ENCODE peak calls at places on chromosomes 5 and 9, in seven cellular contexts. F is K562, Y is GM12878, N is GM12892, T is HepG2, K is SK-N-SH, A is H1. E is an unnamed sample.

GRCh38 chr5:174581483-174581882 is 142.9 kb upstream of the MSX2 start:
- DNase-seq in K (peak; percentile 29), T (peak; percentile 9), F (peak; percentile 28), Y (no peak), N (no peak), A (no peak), E (no peak)

GRCh38 chr9:127783111-127783621 is 2.7 kb upstream of the CDK9 start:
- DNase-seq in K (no peak), N (peak; percentile 56), A (no peak), F (no peak), T (no peak), Y (peak; percentile 73), E (no peak)

GRCh38 chr9:114909657-114910056 is 20.7 kb downstream of the TNFSF8 start:
- DNase-seq in Y (no peak), N (no peak), T (no peak), F (no peak), K (no peak), A (no peak), E (no peak)

GRCh38 chr5:178535299-178536175 is 54.7 kb downstream of the COL23A1 start:
- DNase-seq in A (no peak), T (no peak), K (no peak), N (no peak), F (peak; percentile 25), Y (no peak), E (no peak)

GRCh38 chr5:13957032-13957645 is 12.7 kb upstream of the DNAH5 start:
- DNase-seq in A (no peak), F (peak; percentile 27), Y (no peak), K (peak; percentile 49), N (no peak), T (peak; percentile 54), E (no peak)

GRCh38 chr9:114805670-114806551 is at the start of gene TNFSF15:
- DNase-seq in N (peak; percentile 7), Y (peak; percentile 43), F (no peak), T (peak; percentile 49), K (no peak), A (peak; percentile 15), E (peak; percentile 7)

GRCh38 chr5:141843156-141843927 is 34.9 kb downstream of the PCDH1 start:
- DNase-seq in A (no peak), T (no peak), K (no peak), N (no peak), F (no peak), Y (no peak), E (no peak)

GRCh38 chr5:118519466-118519865 is 468.9 kb downstream of the DTWD2 start:
- DNase-seq in N (no peak), T (no peak), Y (no peak), A (no peak), K (no peak), F (no peak), E (no peak)

GRCh38 chr5:161548472-161549094 is 2.1 kb upstream of the GABRB2 start:
- DNase-seq in F (no peak), A (no peak), N (no peak), Y (no peak), T (no peak), K (peak; percentile 14), E (no peak)

GRCh38 chr5:161545701-161546462 is 643 bp downstream of the GABRB2 start:
- DNase-seq in F (no peak), A (no peak), Y (no peak), N (no peak), K (no peak), T (no peak), E (no peak)

GRCh38 chr5:161544350-161544765 is 2.2 kb downstream of the GABRB2 start:
- DNase-seq in Y (no peak), A (no peak), T (peak; percentile 30), N (no peak), K (peak; percentile 61), F (peak; percentile 44), E (no peak)

GRCh38 chr5:161547573-161548471 is 1.3 kb upstream of the GABRB2 start:
- DNase-seq in T (no peak), F (no peak), N (peak; percentile 36), A (no peak), K (peak; percentile 44), Y (no peak), E (no peak)

DNA sequence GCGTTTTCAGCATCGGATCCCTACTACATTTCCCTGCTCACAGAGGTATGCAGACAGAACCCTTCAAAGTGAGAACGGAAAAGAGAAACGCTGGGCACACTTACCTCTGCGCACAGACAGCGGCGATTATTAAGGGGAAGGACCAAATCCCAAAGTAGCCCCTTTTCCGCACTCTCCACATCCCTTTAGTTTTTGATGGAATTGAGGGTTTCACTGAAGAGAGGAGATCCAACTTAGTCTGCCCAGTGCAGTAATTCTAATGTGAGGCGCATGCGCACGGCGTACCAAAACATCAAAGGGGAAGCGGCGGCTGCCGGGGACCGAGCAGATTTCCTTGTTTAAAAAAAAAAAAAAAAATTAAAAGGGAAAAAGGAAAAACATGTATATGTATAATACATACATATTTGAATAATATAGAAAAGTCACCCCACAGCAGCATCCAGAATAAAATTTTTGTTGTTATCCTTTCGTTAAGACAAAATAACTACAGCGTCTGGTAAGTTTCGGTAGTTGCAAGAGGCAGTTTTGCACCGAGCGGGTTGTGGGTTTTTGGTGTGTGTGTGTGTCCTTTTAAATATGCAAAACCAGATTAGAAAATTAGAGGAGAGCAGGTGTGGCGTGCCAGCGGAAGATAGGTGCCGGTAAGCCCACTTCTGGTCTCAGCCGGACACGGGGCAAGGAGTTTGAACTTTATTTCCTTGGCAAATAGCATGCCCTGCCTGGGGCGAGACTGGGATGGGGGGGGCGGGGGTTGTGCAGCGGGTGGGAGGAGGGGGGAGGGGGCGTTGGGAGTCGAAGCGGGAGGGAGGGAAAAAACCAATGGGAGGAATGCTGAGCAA is at the start of gene GABRB2:
- DNase-seq in N (peak; percentile 26), A (no peak), T (peak; percentile 16), K (peak; percentile 65), F (peak; percentile 11), Y (peak; percentile 24), E (no peak)
- TF ChIP-seq TAF1 in N (no peak), A (no peak), T (no peak), K (no peak), F (no peak), Y (no peak), E (no peak)

GRCh38 chr9:89749500-89750116 is 144.8 kb downstream of the GADD45G start:
- DNase-seq in F (no peak), N (no peak), Y (no peak), T (no peak), A (no peak), K (no peak), E (no peak)

GRCh38 chr9:89753472-89754055 is 148.8 kb downstream of the GADD45G start:
- DNase-seq in A (no peak), N (no peak), F (no peak), K (no peak), T (no peak), Y (no peak), E (no peak)

GRCh38 chr9:89750117-89750551 is 145.3 kb downstream of the GADD45G start:
- DNase-seq in F (no peak), T (no peak), Y (no peak), A (no peak), K (peak; percentile 71), N (no peak), E (no peak)

GRCh38 chr9:89752154-89752553 is 147.3 kb downstream of the GADD45G start:
- DNase-seq in K (no peak), F (no peak), N (no peak), A (no peak), T (no peak), Y (no peak), E (no peak)

DNA sequence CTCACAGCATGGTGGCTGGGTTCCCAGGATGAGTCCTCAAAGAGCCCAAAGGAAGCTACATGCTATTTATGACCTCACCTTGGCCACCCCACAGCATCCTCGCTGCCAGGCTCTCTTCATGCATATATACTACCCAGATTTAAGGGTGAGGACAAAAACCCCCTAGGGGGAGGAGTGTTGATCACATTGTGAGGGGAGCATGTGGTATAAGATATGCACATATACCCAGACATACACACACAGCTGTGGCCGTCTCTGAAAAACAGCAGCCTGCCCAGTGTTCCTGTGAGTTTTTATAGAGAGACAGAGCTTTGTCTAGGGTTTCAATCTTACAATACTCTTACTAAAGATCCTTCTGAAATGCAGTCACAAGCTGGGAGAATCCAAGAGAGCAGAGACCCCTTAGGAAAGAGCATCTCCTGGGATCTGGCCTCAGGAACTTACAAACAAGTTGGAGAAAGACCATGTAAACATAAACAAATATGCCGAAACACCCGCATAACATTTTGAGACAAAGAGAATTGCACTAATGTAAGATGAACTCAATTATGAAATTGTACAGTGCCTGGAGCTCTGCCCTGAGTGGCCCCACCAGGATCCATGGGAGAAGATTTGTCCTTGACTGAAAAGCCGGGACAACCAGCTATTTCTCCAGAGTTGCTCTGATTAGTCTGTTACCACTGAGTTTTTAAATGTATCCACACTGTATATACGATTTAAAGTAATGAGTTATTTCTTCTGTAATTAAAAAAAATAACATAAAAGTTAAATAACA is 146.5 kb downstream of the GADD45G start:
- DNase-seq in Y (no peak), K (no peak), F (no peak), T (no peak), N (no peak), A (no peak), E (no peak)
- TF ChIP-seq TAF1 in Y (no peak), K (no peak), F (no peak), T (no peak), N (no peak), A (no peak), E (no peak)

GRCh38 chr5:38381361-38381760 is 123.0 kb downstream of the EGFLAM start:
- DNase-seq in A (no peak), Y (no peak), T (no peak), N (no peak), F (no peak), K (no peak), E (no peak)

GRCh38 chr5:38378579-38378978 is 120.2 kb downstream of the EGFLAM start:
- DNase-seq in A (no peak), K (no peak), N (no peak), F (peak; percentile 17), Y (no peak), T (no peak), E (no peak)

GRCh38 chr5:38382898-38383297 is 124.5 kb downstream of the EGFLAM start:
- DNase-seq in Y (peak; percentile 4), K (peak; percentile 67), N (peak; percentile 19), F (peak; percentile 79), T (peak; percentile 85), A (peak; percentile 69), E (peak; percentile 53)

GRCh38 chr5:38379360-38379827 is 121.0 kb downstream of the EGFLAM start:
- DNase-seq in T (no peak), N (no peak), K (no peak), Y (no peak), A (peak; percentile 7), F (peak; percentile 75), E (no peak)

DNA sequence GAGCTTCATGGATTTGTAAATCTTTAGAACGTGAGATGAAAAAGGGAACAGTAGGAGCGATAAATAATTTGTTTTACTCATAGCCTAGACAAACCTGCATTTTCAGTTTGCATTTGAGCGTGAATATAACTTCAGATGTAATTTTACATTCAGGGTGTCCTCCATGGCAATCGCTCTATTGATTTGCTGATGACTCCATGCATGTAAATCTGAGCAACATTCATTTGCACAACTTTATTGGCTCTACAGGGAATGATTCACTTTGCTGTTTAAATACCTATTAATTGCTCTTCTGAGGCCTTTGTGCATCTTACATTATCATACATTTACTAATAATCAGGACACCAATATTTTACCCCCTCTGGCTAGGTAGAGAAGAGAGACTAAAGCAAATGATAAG is 122.2 kb downstream of the EGFLAM start:
- DNase-seq in T (no peak), N (no peak), F (no peak), Y (no peak), K (no peak), A (no peak), E (no peak)
- TF ChIP-seq TAF1 in T (no peak), N (no peak), F (no peak), Y (no peak), K (no peak), A (no peak), E (no peak)

DNA sequence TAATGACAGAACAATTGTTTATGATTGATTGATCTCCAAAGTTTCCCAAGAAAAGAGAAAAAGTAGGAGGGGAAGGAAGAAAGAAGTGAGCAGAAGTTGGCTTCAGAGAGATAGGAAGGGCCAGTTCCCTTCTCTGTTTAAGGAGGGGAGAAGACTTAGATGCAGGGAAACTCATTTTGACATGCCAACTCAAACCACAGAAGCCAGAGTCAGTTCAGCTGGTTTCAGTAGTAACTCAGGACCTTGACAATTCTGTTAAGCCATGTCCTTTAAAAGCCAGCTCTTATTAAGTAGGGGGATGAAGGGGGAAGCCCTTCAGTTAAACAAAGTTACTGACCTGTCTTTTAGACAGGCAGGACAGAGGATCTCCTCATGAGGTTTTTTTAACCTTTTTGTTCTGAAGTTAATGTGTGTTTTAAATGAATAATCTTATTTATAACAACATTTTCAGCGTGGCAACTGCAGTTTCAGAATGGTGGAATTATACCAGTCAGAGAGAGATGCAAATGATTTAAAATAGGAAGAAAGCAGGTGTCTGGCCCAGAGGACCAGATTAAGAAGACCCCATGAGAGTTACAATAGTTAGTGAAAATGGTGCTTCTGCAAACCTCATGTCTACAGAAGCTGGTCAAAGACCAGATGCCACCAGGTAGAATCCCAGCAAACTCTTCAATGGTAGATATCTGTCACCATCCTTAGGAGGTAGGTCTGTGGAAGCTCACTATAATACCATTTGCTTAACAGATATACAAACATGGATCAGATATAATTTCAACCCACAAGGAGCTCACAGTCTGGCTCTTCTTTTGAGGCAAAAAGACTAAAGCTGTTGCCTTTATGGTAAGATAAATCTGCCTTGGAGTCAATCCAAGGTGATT is 29.3 kb upstream of the ABL1 start:
- DNase-seq in F (no peak), Y (peak; percentile 61), K (no peak), N (no peak), A (no peak), T (no peak), E (no peak)
- TF ChIP-seq TAF1 in F (no peak), Y (no peak), K (no peak), N (no peak), A (no peak), T (no peak), E (no peak)